ENCODE peak calls at places on chromosomes 4 and X, in five cellular contexts. One of them, this sample, is unnamed.

GRCh38 chr4:7021930-7022658 is 21.1 kb upstream of the TADA2B start:
- DNase-seq in Kasumi-1: no peak
- DNase-seq in effector memory CD4-positive, alpha-beta T cell: no peak
- DNase-seq in T-helper 22 cell: no peak
- DNase-seq in T-helper 9 cell: no peak
- DNase-seq in this sample: no peak

GRCh38 chr4:113645771-113646455 is 115.6 kb downstream of the CAMK2D start:
- DNase-seq in effector memory CD4-positive, alpha-beta T cell: no peak
- DNase-seq in T-helper 9 cell: no peak
- DNase-seq in T-helper 22 cell: no peak
- DNase-seq in Kasumi-1: no peak
- DNase-seq in this sample: no peak

GRCh38 chrX:70552174-70552704 is 107.6 kb downstream of the DLG3 start:
- DNase-seq in T-helper 22 cell: no peak
- DNase-seq in Kasumi-1: peak
- DNase-seq in effector memory CD4-positive, alpha-beta T cell: no peak
- DNase-seq in T-helper 9 cell: no peak
- DNase-seq in this sample: no peak

GRCh38 chr4:188781655-188782054 is 642.4 kb downstream of the TRIML1 start:
- DNase-seq in T-helper 9 cell: no peak
- DNase-seq in effector memory CD4-positive, alpha-beta T cell: no peak
- DNase-seq in T-helper 22 cell: no peak
- DNase-seq in Kasumi-1: peak
- DNase-seq in this sample: no peak

GRCh38 chr4:155571184-155571944 is 95.3 kb upstream of the GUCY1A1 start:
- DNase-seq in Kasumi-1: no peak
- DNase-seq in effector memory CD4-positive, alpha-beta T cell: no peak
- DNase-seq in T-helper 22 cell: no peak
- DNase-seq in T-helper 9 cell: no peak
- DNase-seq in this sample: no peak

GRCh38 chrX:12657881-12658280 is 133.3 kb upstream of the PRPS2 start:
- DNase-seq in Kasumi-1: no peak
- DNase-seq in effector memory CD4-positive, alpha-beta T cell: no peak
- DNase-seq in T-helper 22 cell: no peak
- DNase-seq in T-helper 9 cell: no peak
- DNase-seq in this sample: no peak

GRCh38 chr4:48296330-48296729 is 26.7 kb upstream of the TEC start:
- DNase-seq in T-helper 9 cell: no peak
- DNase-seq in effector memory CD4-positive, alpha-beta T cell: no peak
- DNase-seq in T-helper 22 cell: no peak
- DNase-seq in Kasumi-1: no peak
- DNase-seq in this sample: no peak

GRCh38 chrX:72467171-72467570 is 105.5 kb downstream of the HDAC8 start:
- DNase-seq in effector memory CD4-positive, alpha-beta T cell: no peak
- DNase-seq in T-helper 9 cell: no peak
- DNase-seq in Kasumi-1: no peak
- DNase-seq in T-helper 22 cell: no peak
- DNase-seq in this sample: no peak

GRCh38 chr4:93897559-93897958 is 69.0 kb downstream of the ATOH1 start:
- DNase-seq in effector memory CD4-positive, alpha-beta T cell: no peak
- DNase-seq in Kasumi-1: peak
- DNase-seq in T-helper 9 cell: no peak
- DNase-seq in T-helper 22 cell: no peak
- DNase-seq in this sample: no peak

GRCh38 chrX:136272325-136272724 is 21.1 kb upstream of the MAP7D3 start:
- DNase-seq in T-helper 22 cell: no peak
- DNase-seq in effector memory CD4-positive, alpha-beta T cell: no peak
- DNase-seq in T-helper 9 cell: no peak
- DNase-seq in Kasumi-1: peak
- DNase-seq in this sample: no peak

GRCh38 chrX:69319376-69319775 is 154.1 kb upstream of the PJA1 start:
- DNase-seq in T-helper 22 cell: no peak
- DNase-seq in Kasumi-1: no peak
- DNase-seq in T-helper 9 cell: no peak
- DNase-seq in effector memory CD4-positive, alpha-beta T cell: no peak
- DNase-seq in this sample: no peak

GRCh38 chr4:86261634-86262033 is 98.2 kb downstream of the MAPK10 start:
- DNase-seq in Kasumi-1: no peak
- DNase-seq in T-helper 22 cell: no peak
- DNase-seq in T-helper 9 cell: no peak
- DNase-seq in effector memory CD4-positive, alpha-beta T cell: no peak
- DNase-seq in this sample: no peak

GRCh38 chr4:47213971-47214370 is 182.6 kb downstream of the GABRB1 start:
- DNase-seq in Kasumi-1: no peak
- DNase-seq in T-helper 9 cell: no peak
- DNase-seq in T-helper 22 cell: no peak
- DNase-seq in effector memory CD4-positive, alpha-beta T cell: no peak
- DNase-seq in this sample: no peak

GRCh38 chr4:186839122-186840037 is 115.7 kb upstream of the FAT1 start:
- DNase-seq in effector memory CD4-positive, alpha-beta T cell: no peak
- DNase-seq in T-helper 9 cell: no peak
- DNase-seq in Kasumi-1: peak
- DNase-seq in T-helper 22 cell: no peak
- DNase-seq in this sample: no peak

GRCh38 chr4:184745747-184746531 is 12.0 kb upstream of the CENPU start:
- DNase-seq in T-helper 9 cell: peak
- DNase-seq in effector memory CD4-positive, alpha-beta T cell: peak
- DNase-seq in Kasumi-1: peak
- DNase-seq in T-helper 22 cell: peak
- DNase-seq in this sample: peak

This sample was measured in effector CD4-positive, alpha-beta T cell.